ENCODE peak calls at places on chromosomes 11 and 22, in five cellular contexts. C, R, K, X and B are unnamed samples.

GRCh38 chr11:44949160-44950035 is 1.3 kb downstream of the TP53I11 start:
- DNase-seq in X (peak), R (peak), K (no peak), C (peak), B (peak)

GRCh38 chr11:119236891-119237290 is 30.8 kb downstream of the CBL start:
- DNase-seq in C (no peak), K (peak), X (no peak), R (peak), B (no peak)

GRCh38 chr11:128761339-128761738 is 67.5 kb downstream of the FLI1 start:
- DNase-seq in C (no peak), K (no peak), X (no peak), R (no peak), B (no peak)

GRCh38 chr22:48711031-48711431 is 1116.6 kb downstream of the BRD1 start:
- DNase-seq in R (no peak), X (no peak), K (no peak), C (no peak), B (no peak)

GRCh38 chr11:66069715-66070603 is at the start of gene PACS1:
- DNase-seq in K (peak), R (peak), X (peak), C (peak), B (peak)

GRCh38 chr11:30344085-30344484 is 21.2 kb downstream of the ARL14EP start:
- DNase-seq in K (no peak), C (no peak), R (no peak), X (no peak), B (no peak)

GRCh38 chr11:116375221-116375620 is 397.6 kb downstream of the BUD13 start:
- DNase-seq in C (no peak), K (no peak), R (no peak), X (no peak), B (no peak)

GRCh38 chr11:72002841-72003775 is 4.4 kb downstream of the IL18BP start:
- DNase-seq in R (no peak), X (no peak), K (no peak), C (no peak), B (no peak)

GRCh38 chr11:132278801-132279574 is 908.6 kb downstream of the NTM start:
- DNase-seq in R (peak), C (no peak), X (peak), K (peak), B (no peak)

GRCh38 chr11:78045851-78046485 is 17.7 kb upstream of the THRSP start:
- DNase-seq in R (peak), K (peak), X (peak), C (peak), B (peak)

GRCh38 chr22:40635940-40636379 is 559 bp downstream of the MRTFA start:
- DNase-seq in C (no peak), X (no peak), R (no peak), K (no peak), B (peak)

GRCh38 chr11:45217991-45218390 is 68.2 kb downstream of the SYT13 start:
- DNase-seq in X (no peak), R (no peak), C (no peak), K (no peak), B (no peak)

GRCh38 chr11:64746486-64746885 is 2.5 kb upstream of the RASGRP2 start:
- DNase-seq in K (no peak), X (no peak), C (no peak), R (no peak), B (no peak)

GRCh38 chr11:79262221-79262620 is 178.6 kb downstream of the TENM4 start:
- DNase-seq in C (no peak), K (peak), R (no peak), X (no peak), B (no peak)

GRCh38 chr11:79258606-79259005 is 182.2 kb downstream of the TENM4 start:
- DNase-seq in C (no peak), R (no peak), K (no peak), X (no peak), B (no peak)

GRCh38 chr11:79263001-79263400 is 177.8 kb downstream of the TENM4 start:
- DNase-seq in C (no peak), K (no peak), R (no peak), X (no peak), B (no peak)

GRCh38 chr11:79255965-79256364 is 184.9 kb downstream of the TENM4 start:
- DNase-seq in R (no peak), X (no peak), C (no peak), K (no peak), B (no peak)

DNA sequence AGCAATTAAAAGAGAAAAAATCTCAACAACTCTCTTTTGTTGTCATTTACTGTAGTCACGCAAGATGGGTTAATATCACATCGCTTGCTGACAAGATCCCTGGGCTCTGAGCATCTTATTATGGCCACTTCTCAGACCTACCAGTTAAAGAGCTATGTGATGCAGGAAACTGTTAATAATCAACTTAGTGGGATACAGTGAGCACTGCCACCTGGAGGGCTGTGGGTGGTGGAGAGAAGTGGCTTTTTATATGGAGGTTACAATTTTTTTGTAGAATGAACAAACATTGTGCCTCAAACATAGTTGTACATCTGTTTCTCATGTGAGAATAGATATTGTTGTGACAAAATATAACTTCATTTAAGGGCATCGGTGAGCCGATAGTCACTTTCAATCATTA is 181.0 kb downstream of the TENM4 start:
- DNase-seq in K (no peak), X (peak), R (no peak), C (no peak), B (no peak)
- TF ChIP-seq CTCF in K (peak), X (peak), R (peak), C (peak), B (peak)

DNA sequence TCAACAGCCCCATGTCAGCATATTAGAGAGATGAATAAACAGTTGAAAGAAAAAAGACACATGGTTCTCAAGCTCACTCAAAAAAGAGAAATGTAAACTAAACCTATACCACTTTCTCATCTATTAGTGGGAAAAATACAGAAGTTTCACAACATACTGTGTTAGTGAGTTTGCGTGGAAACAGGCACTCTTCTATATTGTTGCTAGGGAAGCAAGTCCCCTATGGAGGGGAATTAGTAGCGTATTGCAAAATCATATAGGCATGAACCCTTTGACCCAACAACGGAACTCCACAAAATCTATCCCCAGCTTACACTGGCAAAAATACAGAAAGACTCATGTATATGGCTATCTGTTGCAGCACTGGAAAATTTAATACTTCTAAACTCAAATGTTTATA is 14.2 kb upstream of the RFPL2 start:
- DNase-seq in K (no peak), X (no peak), R (no peak), C (no peak), B (no peak)
- TF ChIP-seq CTCF in K (no peak), X (no peak), R (no peak), C (no peak), B (no peak)

GRCh38 chr11:97140885-97141494 is 751.2 kb downstream of the JRKL start:
- DNase-seq in K (peak), R (no peak), C (no peak), X (peak), B (no peak)
- TF ChIP-seq CTCF in K (peak), R (peak), C (peak), X (no peak), B (peak)

DNA sequence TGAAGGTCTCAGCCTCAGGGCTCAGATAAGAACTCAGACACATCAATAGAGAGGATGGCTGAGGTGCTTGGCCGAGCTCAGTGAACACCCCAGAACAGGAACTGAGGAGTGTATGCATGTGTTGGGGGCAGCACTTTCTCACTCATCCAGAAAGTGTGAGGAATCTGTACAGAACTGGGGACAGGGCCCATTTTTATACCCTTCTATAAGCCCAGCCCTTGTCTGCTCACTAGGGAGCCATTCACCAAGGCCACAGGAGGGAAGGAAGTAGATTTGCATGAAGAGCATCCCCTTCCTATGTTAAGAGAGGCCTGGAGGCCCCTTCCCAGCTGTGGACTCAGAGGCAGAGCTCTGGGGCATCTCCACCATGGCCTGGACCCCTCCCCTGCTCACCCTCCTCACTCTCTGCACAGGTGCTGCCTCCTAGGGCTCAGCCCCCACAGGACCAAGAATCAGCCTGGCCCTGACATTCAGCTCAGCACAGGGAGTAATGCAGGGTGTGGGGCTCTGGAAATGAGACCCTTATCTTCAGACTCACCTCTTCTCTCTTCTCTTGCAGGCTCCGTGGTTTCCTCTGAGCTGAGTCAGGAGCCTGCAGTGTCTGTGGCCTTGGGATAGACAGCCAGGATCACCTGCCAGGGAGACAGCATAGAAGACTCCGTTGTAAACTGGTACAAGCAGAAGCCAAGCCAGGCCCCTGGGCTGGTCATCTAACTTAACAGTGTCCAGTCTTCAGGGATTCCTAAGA is 39.9 kb upstream of the GGTLC2 start:
- DNase-seq in C (no peak), R (no peak), X (no peak), K (no peak), B (no peak)
- TF ChIP-seq CTCF in C (no peak), R (no peak), X (no peak), K (no peak), B (no peak)